ENCODE peak calls at places on chromosomes 11 and 22, in four cellular contexts. L, Z, H and A are unnamed samples.

GRCh38 chr11:6673523-6673922 is 9.6 kb downstream of the MRPL17 start:
- DNase-seq in L (no peak), Z (no peak), H (no peak), A (no peak)

GRCh38 chr11:69003866-69004311 is 9.2 kb downstream of the MRGPRF start:
- DNase-seq in L (no peak), Z (no peak), H (no peak), A (no peak)

GRCh38 chr11:77506857-77507256 is 33.0 kb upstream of the PAK1 start:
- DNase-seq in L (no peak), Z (no peak), H (peak), A (peak)

GRCh38 chr11:87203907-87204602 is 166.3 kb downstream of the TMEM135 start:
- DNase-seq in L (no peak), Z (no peak), H (no peak), A (no peak)

GRCh38 chr22:36227396-36227795 is 11.9 kb downstream of the APOL2 start:
- DNase-seq in L (no peak), Z (no peak), H (no peak), A (no peak)

GRCh38 chr11:86802601-86803051 is 2.3 kb downstream of the PRSS23 start:
- DNase-seq in L (no peak), Z (no peak), H (peak), A (peak)

GRCh38 chr11:93838967-93839366 is 11.5 kb downstream of the VSTM5 start:
- DNase-seq in L (no peak), Z (no peak), H (no peak), A (no peak)

GRCh38 chr11:70532066-70532440 is 133.7 kb downstream of the CTTN start:
- DNase-seq in L (no peak), Z (no peak), H (no peak), A (no peak)

GRCh38 chr22:50060441-50061140 is 2.5 kb upstream of the TTLL8 start:
- DNase-seq in L (no peak), Z (no peak), H (no peak), A (peak)

GRCh38 chr22:50059185-50059880 is 1.2 kb upstream of the TTLL8 start:
- DNase-seq in L (no peak), Z (no peak), H (no peak), A (no peak)

GRCh38 chr22:50061141-50061823 is 3.2 kb upstream of the TTLL8 start:
- DNase-seq in L (no peak), Z (no peak), H (no peak), A (no peak)

GRCh38 chr22:50058338-50059184 is 463 bp upstream of the TTLL8 start:
- DNase-seq in L (no peak), Z (no peak), H (no peak), A (no peak)

GRCh38 chr22:50059881-50060262 is 1.8 kb upstream of the TTLL8 start:
- DNase-seq in L (no peak), Z (no peak), H (no peak), A (no peak)
- H3K4me3 ChIP-seq in L (no peak), Z (no peak), H (no peak), A (no peak)

DNA sequence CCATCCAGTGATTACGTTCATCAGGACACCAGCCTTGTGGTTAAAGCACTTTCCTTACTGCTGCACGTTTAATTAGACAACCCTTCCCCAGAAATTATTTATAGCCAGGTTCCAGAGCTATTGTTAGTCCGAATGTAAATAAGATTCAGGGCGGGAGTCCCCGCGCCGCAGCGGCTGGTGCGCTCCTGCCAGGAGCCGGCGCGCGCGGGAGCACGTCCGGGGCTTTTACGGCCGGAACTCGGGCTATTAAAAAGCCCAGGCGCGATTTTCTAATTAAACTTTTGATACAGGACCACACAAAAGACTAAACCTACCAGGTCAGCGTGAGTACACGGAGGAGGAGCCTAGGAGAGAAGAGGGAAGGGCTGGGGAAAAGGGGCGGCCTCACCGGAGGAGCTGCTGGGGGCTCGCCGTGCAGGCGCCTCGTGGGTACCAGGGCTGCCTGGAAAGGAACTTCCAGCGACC is 538.2 kb downstream of the OPCML start:
- DNase-seq in L (no peak), Z (no peak), H (no peak), A (no peak)
- H3K4me3 ChIP-seq in L (no peak), Z (no peak), H (no peak), A (no peak)

DNA sequence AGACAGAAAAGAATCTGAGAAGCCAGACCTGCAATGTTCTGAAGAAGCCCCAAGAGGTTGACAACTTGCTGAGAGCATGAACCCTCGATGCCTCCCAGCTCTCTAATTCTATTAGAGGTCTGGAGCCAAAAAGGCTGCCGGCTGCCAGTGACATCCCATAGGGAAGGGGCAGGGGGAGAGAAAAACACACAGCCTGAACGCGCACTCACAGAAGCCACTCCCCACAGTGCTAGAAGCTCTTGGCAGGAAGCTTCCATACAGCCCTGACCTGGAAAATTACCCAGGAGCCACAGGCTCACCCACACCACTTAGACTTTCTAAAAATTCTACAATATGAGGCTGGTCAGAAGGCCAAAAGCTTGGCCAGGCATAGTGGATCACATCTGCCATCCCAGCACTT is 18.3 kb downstream of the POLDIP3 start:
- DNase-seq in L (no peak), Z (no peak), H (peak), A (no peak)
- H3K4me3 ChIP-seq in L (no peak), Z (no peak), H (no peak), A (no peak)

GRCh38 chr11:129750343-129751292 is 65.0 kb upstream of the TMEM45B start:
- DNase-seq in L (peak), Z (peak), H (peak), A (peak)
- H3K4me3 ChIP-seq in L (peak), Z (peak), H (no peak), A (no peak)

GRCh38 chr22:47583959-47584562 is 821.6 kb downstream of the TBC1D22A start:
- DNase-seq in L (no peak), Z (no peak), H (peak), A (no peak)
- H3K4me3 ChIP-seq in L (no peak), Z (no peak), H (no peak), A (no peak)

GRCh38 chr11:129946256-129946655 is 50.9 kb upstream of the NFRKB start:
- DNase-seq in L (no peak), Z (no peak), H (peak), A (no peak)
- H3K4me3 ChIP-seq in L (no peak), Z (no peak), H (no peak), A (no peak)

DNA sequence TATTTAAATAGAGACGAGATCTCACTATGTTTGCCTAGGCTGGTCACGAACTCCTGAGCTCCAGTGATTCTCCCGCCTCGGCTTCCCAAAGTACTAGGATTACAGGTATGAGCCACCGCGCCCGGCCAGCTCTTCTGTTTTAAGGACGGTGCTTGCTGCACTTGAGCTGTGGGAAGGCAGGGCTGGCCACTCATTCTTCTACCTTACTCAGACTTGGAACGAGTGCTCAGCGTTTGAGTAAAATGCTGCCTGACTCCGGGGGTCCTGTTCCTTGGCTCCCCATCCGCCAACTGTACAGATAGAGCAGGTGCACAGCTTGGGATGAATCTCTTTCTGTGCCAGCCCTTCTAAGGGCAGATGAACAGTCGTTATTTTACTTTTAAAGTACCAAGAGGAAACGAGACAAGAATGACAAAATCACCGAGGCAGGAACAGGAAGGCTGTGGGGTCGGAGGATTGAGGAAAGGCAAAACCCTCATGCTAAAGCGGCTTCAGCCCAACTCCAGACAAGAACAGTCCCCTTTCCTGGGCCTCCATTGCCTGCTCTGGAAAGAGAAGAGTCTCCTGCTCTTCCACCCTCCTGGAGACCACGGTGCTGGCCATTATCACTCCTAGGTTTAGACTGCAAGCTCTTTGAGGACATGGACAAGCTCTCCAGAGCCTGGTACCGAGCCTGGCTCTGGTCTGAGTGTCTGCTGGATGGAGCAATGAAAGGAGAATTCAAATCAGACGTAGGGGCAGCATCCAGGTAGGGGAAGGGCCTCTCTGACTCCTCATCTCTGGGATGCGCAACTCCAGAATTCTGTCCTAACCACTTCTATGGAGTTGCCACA is 1.0 kb upstream of the SUN2 start:
- DNase-seq in L (no peak), Z (no peak), H (no peak), A (no peak)
- H3K4me3 ChIP-seq in L (peak), Z (peak), H (peak), A (peak)

DNA sequence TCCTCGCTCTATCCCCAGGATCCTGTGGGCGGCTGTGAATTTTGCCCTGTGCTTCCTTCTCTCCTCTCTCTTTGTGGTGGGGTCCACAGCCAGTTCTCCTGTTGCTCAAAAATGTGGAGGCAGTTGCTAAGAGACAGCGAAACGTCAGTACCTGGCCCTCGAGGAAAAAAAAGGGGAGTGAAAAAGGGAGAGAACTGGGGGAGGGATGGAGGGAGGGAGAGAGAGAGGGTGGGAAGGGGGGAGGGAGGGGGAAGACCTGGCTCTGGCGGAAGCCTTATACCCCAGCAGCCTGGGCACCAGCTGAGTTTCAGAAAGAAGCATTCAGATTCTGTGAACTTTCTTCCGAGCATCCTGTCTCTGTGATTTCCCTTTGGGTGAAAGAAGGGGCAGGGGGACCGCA is 2.1 kb upstream of the LRRC55 start:
- DNase-seq in L (no peak), Z (no peak), H (no peak), A (no peak)
- H3K4me3 ChIP-seq in L (no peak), Z (no peak), H (no peak), A (no peak)